ENCODE peak calls at places on chromosomes 13 and 19, in seven cellular contexts. One of them, this sample, is unnamed.

GRCh38 chr13:40221460-40222201 is 444.8 kb downstream of the FOXO1 start:
- DNase-seq in psoas muscle: no peak
- DNase-seq in stimulated activated CD4-positive, alpha-beta T cell treated with anti-CD3 and anti-CD28 coated beads, TNF-alpha, amount 100 ng/mL, for 24 hours: no peak
- DNase-seq in EL: peak
- DNase-seq in fibroblast of mammary gland: peak
- DNase-seq in AG08395: peak
- DNase-seq in NCI-H1417: no peak
- DNase-seq in this sample: no peak

GRCh38 chr19:17719730-17720486 is 628 bp downstream of the MAP1S start:
- DNase-seq in psoas muscle: no peak
- DNase-seq in stimulated activated CD4-positive, alpha-beta T cell treated with anti-CD3 and anti-CD28 coated beads, TNF-alpha, amount 100 ng/mL, for 24 hours: peak
- DNase-seq in EL: no peak
- DNase-seq in fibroblast of mammary gland: no peak
- DNase-seq in AG08395: no peak
- DNase-seq in NCI-H1417: peak
- DNase-seq in this sample: peak

GRCh38 chr13:36418022-36418805 is 14.1 kb upstream of the CCNA1 start:
- DNase-seq in psoas muscle: no peak
- DNase-seq in stimulated activated CD4-positive, alpha-beta T cell treated with anti-CD3 and anti-CD28 coated beads, TNF-alpha, amount 100 ng/mL, for 24 hours: no peak
- DNase-seq in EL: peak
- DNase-seq in fibroblast of mammary gland: peak
- DNase-seq in AG08395: no peak
- DNase-seq in NCI-H1417: peak
- DNase-seq in this sample: no peak

GRCh38 chr13:40618581-40619478 is 47.6 kb downstream of the FOXO1 start:
- DNase-seq in psoas muscle: peak
- DNase-seq in stimulated activated CD4-positive, alpha-beta T cell treated with anti-CD3 and anti-CD28 coated beads, TNF-alpha, amount 100 ng/mL, for 24 hours: no peak
- DNase-seq in EL: no peak
- DNase-seq in fibroblast of mammary gland: peak
- DNase-seq in AG08395: no peak
- DNase-seq in NCI-H1417: no peak
- DNase-seq in this sample: no peak

GRCh38 chr13:82010780-82011179 is 1669.9 kb upstream of the SPRY2 start:
- DNase-seq in psoas muscle: no peak
- DNase-seq in stimulated activated CD4-positive, alpha-beta T cell treated with anti-CD3 and anti-CD28 coated beads, TNF-alpha, amount 100 ng/mL, for 24 hours: no peak
- DNase-seq in EL: no peak
- DNase-seq in fibroblast of mammary gland: no peak
- DNase-seq in AG08395: no peak
- DNase-seq in NCI-H1417: peak
- DNase-seq in this sample: no peak

GRCh38 chr13:49220035-49220855 is at the start of gene MLNR:
- DNase-seq in psoas muscle: peak
- DNase-seq in stimulated activated CD4-positive, alpha-beta T cell treated with anti-CD3 and anti-CD28 coated beads, TNF-alpha, amount 100 ng/mL, for 24 hours: no peak
- DNase-seq in EL: no peak
- DNase-seq in fibroblast of mammary gland: peak
- DNase-seq in AG08395: peak
- DNase-seq in NCI-H1417: no peak
- DNase-seq in this sample: peak

GRCh38 chr19:36051236-36051635 is 2.8 kb downstream of the THAP8 start:
- DNase-seq in psoas muscle: no peak
- DNase-seq in stimulated activated CD4-positive, alpha-beta T cell treated with anti-CD3 and anti-CD28 coated beads, TNF-alpha, amount 100 ng/mL, for 24 hours: no peak
- DNase-seq in EL: no peak
- DNase-seq in fibroblast of mammary gland: no peak
- DNase-seq in AG08395: no peak
- DNase-seq in NCI-H1417: no peak
- DNase-seq in this sample: no peak

GRCh38 chr13:65155861-65156260 is 2074.3 kb downstream of the PCDH9 start:
- DNase-seq in psoas muscle: no peak
- DNase-seq in stimulated activated CD4-positive, alpha-beta T cell treated with anti-CD3 and anti-CD28 coated beads, TNF-alpha, amount 100 ng/mL, for 24 hours: no peak
- DNase-seq in EL: no peak
- DNase-seq in fibroblast of mammary gland: no peak
- DNase-seq in AG08395: no peak
- DNase-seq in NCI-H1417: no peak
- DNase-seq in this sample: no peak

GRCh38 chr19:11342429-11342828 is 3.0 kb upstream of the RAB3D start:
- DNase-seq in psoas muscle: no peak
- DNase-seq in stimulated activated CD4-positive, alpha-beta T cell treated with anti-CD3 and anti-CD28 coated beads, TNF-alpha, amount 100 ng/mL, for 24 hours: no peak
- DNase-seq in EL: no peak
- DNase-seq in fibroblast of mammary gland: no peak
- DNase-seq in AG08395: no peak
- DNase-seq in NCI-H1417: no peak
- DNase-seq in this sample: no peak

GRCh38 chr19:21569497-21569870 is 64.1 kb downstream of the ZNF429 start:
- DNase-seq in psoas muscle: no peak
- DNase-seq in stimulated activated CD4-positive, alpha-beta T cell treated with anti-CD3 and anti-CD28 coated beads, TNF-alpha, amount 100 ng/mL, for 24 hours: no peak
- DNase-seq in EL: no peak
- DNase-seq in fibroblast of mammary gland: peak
- DNase-seq in AG08395: no peak
- DNase-seq in NCI-H1417: no peak
- DNase-seq in this sample: no peak

GRCh38 chr19:1063030-1063908 is 3.7 kb upstream of the ARHGAP45 start:
- DNase-seq in psoas muscle: peak
- DNase-seq in stimulated activated CD4-positive, alpha-beta T cell treated with anti-CD3 and anti-CD28 coated beads, TNF-alpha, amount 100 ng/mL, for 24 hours: no peak
- DNase-seq in EL: no peak
- DNase-seq in fibroblast of mammary gland: peak
- DNase-seq in AG08395: no peak
- DNase-seq in NCI-H1417: no peak
- DNase-seq in this sample: no peak

GRCh38 chr19:1921326-1921725 is 16.1 kb downstream of the ADAT3 start:
- DNase-seq in psoas muscle: no peak
- DNase-seq in stimulated activated CD4-positive, alpha-beta T cell treated with anti-CD3 and anti-CD28 coated beads, TNF-alpha, amount 100 ng/mL, for 24 hours: no peak
- DNase-seq in EL: no peak
- DNase-seq in fibroblast of mammary gland: no peak
- DNase-seq in AG08395: no peak
- DNase-seq in NCI-H1417: no peak
- DNase-seq in this sample: no peak

GRCh38 chr19:31427857-31428256 is 78.6 kb upstream of the TSHZ3 start:
- DNase-seq in psoas muscle: no peak
- DNase-seq in stimulated activated CD4-positive, alpha-beta T cell treated with anti-CD3 and anti-CD28 coated beads, TNF-alpha, amount 100 ng/mL, for 24 hours: no peak
- DNase-seq in EL: no peak
- DNase-seq in fibroblast of mammary gland: peak
- DNase-seq in AG08395: peak
- DNase-seq in NCI-H1417: no peak
- DNase-seq in this sample: no peak

GRCh38 chr19:32976223-32976805 is 4.3 kb downstream of the FAAP24 start:
- DNase-seq in psoas muscle: peak
- DNase-seq in stimulated activated CD4-positive, alpha-beta T cell treated with anti-CD3 and anti-CD28 coated beads, TNF-alpha, amount 100 ng/mL, for 24 hours: peak
- DNase-seq in EL: peak
- DNase-seq in fibroblast of mammary gland: peak
- DNase-seq in AG08395: peak
- DNase-seq in NCI-H1417: peak
- DNase-seq in this sample: peak

GRCh38 chr13:85970727-85971126 is 171.5 kb upstream of the SLITRK6 start:
- DNase-seq in psoas muscle: no peak
- DNase-seq in stimulated activated CD4-positive, alpha-beta T cell treated with anti-CD3 and anti-CD28 coated beads, TNF-alpha, amount 100 ng/mL, for 24 hours: no peak
- DNase-seq in EL: no peak
- DNase-seq in fibroblast of mammary gland: peak
- DNase-seq in AG08395: no peak
- DNase-seq in NCI-H1417: peak
- DNase-seq in this sample: no peak

GRCh38 chr19:3138268-3138667 is 2.4 kb downstream of the GNA15 start:
- DNase-seq in psoas muscle: no peak
- DNase-seq in stimulated activated CD4-positive, alpha-beta T cell treated with anti-CD3 and anti-CD28 coated beads, TNF-alpha, amount 100 ng/mL, for 24 hours: no peak
- DNase-seq in EL: no peak
- DNase-seq in fibroblast of mammary gland: no peak
- DNase-seq in AG08395: no peak
- DNase-seq in NCI-H1417: no peak
- DNase-seq in this sample: no peak

GRCh38 chr19:56026769-56027168 is 40.2 kb downstream of the NLRP5 start:
- DNase-seq in psoas muscle: no peak
- DNase-seq in stimulated activated CD4-positive, alpha-beta T cell treated with anti-CD3 and anti-CD28 coated beads, TNF-alpha, amount 100 ng/mL, for 24 hours: no peak
- DNase-seq in EL: no peak
- DNase-seq in fibroblast of mammary gland: no peak
- DNase-seq in AG08395: no peak
- DNase-seq in NCI-H1417: no peak
- DNase-seq in this sample: no peak

GRCh38 chr13:98370806-98371553 is 193.9 kb upstream of the RNF113B start:
- DNase-seq in psoas muscle: peak
- DNase-seq in stimulated activated CD4-positive, alpha-beta T cell treated with anti-CD3 and anti-CD28 coated beads, TNF-alpha, amount 100 ng/mL, for 24 hours: no peak
- DNase-seq in EL: peak
- DNase-seq in fibroblast of mammary gland: peak
- DNase-seq in AG08395: peak
- DNase-seq in NCI-H1417: peak
- DNase-seq in this sample: no peak

GRCh38 chr19:45922281-45922680 is 7.7 kb upstream of the NANOS2 start:
- DNase-seq in psoas muscle: peak
- DNase-seq in stimulated activated CD4-positive, alpha-beta T cell treated with anti-CD3 and anti-CD28 coated beads, TNF-alpha, amount 100 ng/mL, for 24 hours: no peak
- DNase-seq in EL: peak
- DNase-seq in fibroblast of mammary gland: peak
- DNase-seq in AG08395: no peak
- DNase-seq in NCI-H1417: no peak
- DNase-seq in this sample: no peak

GRCh38 chr13:67366533-67366932 is 136.4 kb upstream of the PCDH9 start:
- DNase-seq in psoas muscle: no peak
- DNase-seq in stimulated activated CD4-positive, alpha-beta T cell treated with anti-CD3 and anti-CD28 coated beads, TNF-alpha, amount 100 ng/mL, for 24 hours: no peak
- DNase-seq in EL: no peak
- DNase-seq in fibroblast of mammary gland: peak
- DNase-seq in AG08395: no peak
- DNase-seq in NCI-H1417: no peak
- DNase-seq in this sample: no peak

GRCh38 chr13:40406405-40407138 is 259.9 kb downstream of the FOXO1 start:
- DNase-seq in psoas muscle: no peak
- DNase-seq in stimulated activated CD4-positive, alpha-beta T cell treated with anti-CD3 and anti-CD28 coated beads, TNF-alpha, amount 100 ng/mL, for 24 hours: no peak
- DNase-seq in EL: peak
- DNase-seq in fibroblast of mammary gland: peak
- DNase-seq in AG08395: peak
- DNase-seq in NCI-H1417: no peak
- DNase-seq in this sample: no peak

GRCh38 chr13:48542581-48543341 is 9.9 kb upstream of the RCBTB2 start:
- DNase-seq in psoas muscle: peak
- DNase-seq in stimulated activated CD4-positive, alpha-beta T cell treated with anti-CD3 and anti-CD28 coated beads, TNF-alpha, amount 100 ng/mL, for 24 hours: no peak
- DNase-seq in EL: no peak
- DNase-seq in fibroblast of mammary gland: peak
- DNase-seq in AG08395: no peak
- DNase-seq in NCI-H1417: peak
- DNase-seq in this sample: no peak

GRCh38 chr13:102484329-102484728 is 82.5 kb upstream of the FGF14 start:
- DNase-seq in psoas muscle: no peak
- DNase-seq in stimulated activated CD4-positive, alpha-beta T cell treated with anti-CD3 and anti-CD28 coated beads, TNF-alpha, amount 100 ng/mL, for 24 hours: no peak
- DNase-seq in EL: peak
- DNase-seq in fibroblast of mammary gland: peak
- DNase-seq in AG08395: no peak
- DNase-seq in NCI-H1417: peak
- DNase-seq in this sample: no peak

GRCh38 chr13:47408546-47409319 is 511.9 kb upstream of the HTR2A start:
- DNase-seq in psoas muscle: no peak
- DNase-seq in stimulated activated CD4-positive, alpha-beta T cell treated with anti-CD3 and anti-CD28 coated beads, TNF-alpha, amount 100 ng/mL, for 24 hours: no peak
- DNase-seq in EL: no peak
- DNase-seq in fibroblast of mammary gland: no peak
- DNase-seq in AG08395: no peak
- DNase-seq in NCI-H1417: no peak
- DNase-seq in this sample: no peak

GRCh38 chr19:43430142-43430710 is 15.5 kb downstream of the TEX101 start:
- DNase-seq in psoas muscle: no peak
- DNase-seq in stimulated activated CD4-positive, alpha-beta T cell treated with anti-CD3 and anti-CD28 coated beads, TNF-alpha, amount 100 ng/mL, for 24 hours: no peak
- DNase-seq in EL: peak
- DNase-seq in fibroblast of mammary gland: no peak
- DNase-seq in AG08395: no peak
- DNase-seq in NCI-H1417: no peak
- DNase-seq in this sample: no peak

GRCh38 chr19:8363803-8364771 is at the start of gene ANGPTL4:
- DNase-seq in psoas muscle: peak
- DNase-seq in stimulated activated CD4-positive, alpha-beta T cell treated with anti-CD3 and anti-CD28 coated beads, TNF-alpha, amount 100 ng/mL, for 24 hours: peak
- DNase-seq in EL: peak
- DNase-seq in fibroblast of mammary gland: peak
- DNase-seq in AG08395: peak
- DNase-seq in NCI-H1417: peak
- DNase-seq in this sample: peak

GRCh38 chr13:76936736-76937135 is 11.6 kb upstream of the ACOD1 start:
- DNase-seq in psoas muscle: no peak
- DNase-seq in stimulated activated CD4-positive, alpha-beta T cell treated with anti-CD3 and anti-CD28 coated beads, TNF-alpha, amount 100 ng/mL, for 24 hours: no peak
- DNase-seq in EL: peak
- DNase-seq in fibroblast of mammary gland: peak
- DNase-seq in AG08395: no peak
- DNase-seq in NCI-H1417: no peak
- DNase-seq in this sample: no peak

GRCh38 chr13:61144834-61145593 is 270.6 kb downstream of the PCDH20 start:
- DNase-seq in psoas muscle: no peak
- DNase-seq in stimulated activated CD4-positive, alpha-beta T cell treated with anti-CD3 and anti-CD28 coated beads, TNF-alpha, amount 100 ng/mL, for 24 hours: no peak
- DNase-seq in EL: no peak
- DNase-seq in fibroblast of mammary gland: no peak
- DNase-seq in AG08395: no peak
- DNase-seq in NCI-H1417: no peak
- DNase-seq in this sample: no peak

GRCh38 chr19:16569609-16570320 is 2.5 kb downstream of the SLC35E1 start:
- DNase-seq in psoas muscle: no peak
- DNase-seq in stimulated activated CD4-positive, alpha-beta T cell treated with anti-CD3 and anti-CD28 coated beads, TNF-alpha, amount 100 ng/mL, for 24 hours: no peak
- DNase-seq in EL: no peak
- DNase-seq in fibroblast of mammary gland: no peak
- DNase-seq in AG08395: no peak
- DNase-seq in NCI-H1417: no peak
- DNase-seq in this sample: no peak

GRCh38 chr13:110757296-110757695 is 43.8 kb downstream of the ING1 start:
- DNase-seq in psoas muscle: no peak
- DNase-seq in stimulated activated CD4-positive, alpha-beta T cell treated with anti-CD3 and anti-CD28 coated beads, TNF-alpha, amount 100 ng/mL, for 24 hours: no peak
- DNase-seq in EL: no peak
- DNase-seq in fibroblast of mammary gland: no peak
- DNase-seq in AG08395: no peak
- DNase-seq in NCI-H1417: no peak
- DNase-seq in this sample: no peak

GRCh38 chr13:29991343-29991742 is 140.9 kb upstream of the UBL3 start:
- DNase-seq in psoas muscle: no peak
- DNase-seq in stimulated activated CD4-positive, alpha-beta T cell treated with anti-CD3 and anti-CD28 coated beads, TNF-alpha, amount 100 ng/mL, for 24 hours: no peak
- DNase-seq in EL: peak
- DNase-seq in fibroblast of mammary gland: peak
- DNase-seq in AG08395: peak
- DNase-seq in NCI-H1417: no peak
- DNase-seq in this sample: no peak

GRCh38 chr13:46348976-46349375 is 38.1 kb downstream of the RUBCNL start:
- DNase-seq in psoas muscle: no peak
- DNase-seq in stimulated activated CD4-positive, alpha-beta T cell treated with anti-CD3 and anti-CD28 coated beads, TNF-alpha, amount 100 ng/mL, for 24 hours: no peak
- DNase-seq in EL: peak
- DNase-seq in fibroblast of mammary gland: peak
- DNase-seq in AG08395: no peak
- DNase-seq in NCI-H1417: no peak
- DNase-seq in this sample: no peak

GRCh38 chr19:4742717-4743646 is 19.3 kb upstream of the DPP9 start:
- DNase-seq in psoas muscle: no peak
- DNase-seq in stimulated activated CD4-positive, alpha-beta T cell treated with anti-CD3 and anti-CD28 coated beads, TNF-alpha, amount 100 ng/mL, for 24 hours: no peak
- DNase-seq in EL: no peak
- DNase-seq in fibroblast of mammary gland: no peak
- DNase-seq in AG08395: no peak
- DNase-seq in NCI-H1417: peak
- DNase-seq in this sample: no peak

GRCh38 chr13:98033277-98034247 is 80.1 kb downstream of the IPO5 start:
- DNase-seq in psoas muscle: no peak
- DNase-seq in stimulated activated CD4-positive, alpha-beta T cell treated with anti-CD3 and anti-CD28 coated beads, TNF-alpha, amount 100 ng/mL, for 24 hours: no peak
- DNase-seq in EL: peak
- DNase-seq in fibroblast of mammary gland: peak
- DNase-seq in AG08395: peak
- DNase-seq in NCI-H1417: peak
- DNase-seq in this sample: no peak

GRCh38 chr13:61142506-61142905 is 273.1 kb downstream of the PCDH20 start:
- DNase-seq in psoas muscle: no peak
- DNase-seq in stimulated activated CD4-positive, alpha-beta T cell treated with anti-CD3 and anti-CD28 coated beads, TNF-alpha, amount 100 ng/mL, for 24 hours: no peak
- DNase-seq in EL: no peak
- DNase-seq in fibroblast of mammary gland: no peak
- DNase-seq in AG08395: no peak
- DNase-seq in NCI-H1417: no peak
- DNase-seq in this sample: no peak

GRCh38 chr13:65456150-65456912 is 1773.8 kb downstream of the PCDH9 start:
- DNase-seq in psoas muscle: no peak
- DNase-seq in stimulated activated CD4-positive, alpha-beta T cell treated with anti-CD3 and anti-CD28 coated beads, TNF-alpha, amount 100 ng/mL, for 24 hours: no peak
- DNase-seq in EL: no peak
- DNase-seq in fibroblast of mammary gland: no peak
- DNase-seq in AG08395: no peak
- DNase-seq in NCI-H1417: peak
- DNase-seq in this sample: no peak

This sample was measured in activated naive CD8-positive, alpha-beta T cell treated with anti-CD3 and anti-CD28 coated beads, Interleukin-2, amount 50 U/mL, for 16 hours.